ENCODE peak calls at places on chromosomes 12 and 14, in five cellular contexts. M is cardiac muscle cell; T is ureter; W is fibroblast of mammary gland; D is stimulated activated CD4-positive, alpha-beta T cell treated with anti-CD3 and anti-CD28 coated beads, Interleukin-4, amount 100 ng/mL, for 4 hours. E is an unnamed sample.

GRCh38 chr12:131860472-131861260 is 32.5 kb downstream of the MMP17 start:
- DNase-seq in M (peak), D (no peak), W (peak), T (peak), E (peak)

GRCh38 chr12:118981285-118982201 is at the start of gene SRRM4:
- DNase-seq in T (no peak), W (no peak), D (no peak), M (no peak), E (peak)

GRCh38 chr14:36664322-36665193 is 2.9 kb downstream of the PAX9 start:
- DNase-seq in D (no peak), M (no peak), T (no peak), W (no peak), E (no peak)

GRCh38 chr12:82758743-82759142 is 72.0 kb downstream of the TMTC2 start:
- DNase-seq in M (peak), D (no peak), W (no peak), T (no peak), E (peak)

GRCh38 chr12:108630481-108631207 is 3.0 kb downstream of the SELPLG start:
- DNase-seq in D (no peak), W (peak), M (no peak), T (no peak), E (no peak)

GRCh38 chr12:21985155-21985554 is 43.9 kb upstream of the ABCC9 start:
- DNase-seq in M (no peak), W (peak), D (no peak), T (no peak), E (no peak)

GRCh38 chr12:112716099-112717093 is 75.2 kb upstream of the RPH3A start:
- DNase-seq in D (no peak), T (no peak), W (no peak), M (peak), E (no peak)

GRCh38 chr14:58813745-58814144 is 176.0 kb downstream of the DACT1 start:
- DNase-seq in M (no peak), W (no peak), T (no peak), D (no peak), E (no peak)

GRCh38 chr14:96574633-96575191 is 72.5 kb downstream of the PAPOLA start:
- DNase-seq in M (peak), D (no peak), T (peak), W (peak), E (no peak)

GRCh38 chr12:113232787-113233585 is 11.7 kb downstream of the TPCN1 start:
- DNase-seq in W (peak), M (no peak), T (no peak), D (peak), E (peak)

GRCh38 chr14:92513204-92513965 is at the start of gene RIN3:
- DNase-seq in D (peak), W (peak), M (peak), T (peak), E (no peak)

GRCh38 chr12:39368096-39368495 is 74.8 kb downstream of the KIF21A start:
- DNase-seq in D (no peak), M (no peak), T (no peak), W (peak), E (no peak)

GRCh38 chr12:94498073-94498472 is 38.4 kb upstream of the CEP83 start:
- DNase-seq in M (no peak), W (no peak), T (no peak), D (no peak), E (no peak)

GRCh38 chr14:37232907-37233481 is 35.3 kb downstream of the MIPOL1 start:
- DNase-seq in W (peak), T (no peak), D (no peak), M (peak), E (peak)

GRCh38 chr12:3278681-3279414 is 201.7 kb downstream of the TSPAN9 start:
- DNase-seq in W (peak), M (no peak), D (no peak), T (no peak), E (no peak)

GRCh38 chr12:20404576-20405346 is 36.4 kb downstream of the PDE3A start:
- DNase-seq in M (peak), D (no peak), W (peak), T (no peak), E (no peak)

GRCh38 chr12:8033153-8034044 is 883 bp downstream of the FOXJ2 start:
- DNase-seq in T (peak), W (peak), M (peak), D (peak), E (peak)

GRCh38 chr12:125470838-125471775 is 405.9 kb downstream of the AACS start:
- DNase-seq in D (no peak), M (no peak), T (no peak), W (no peak), E (no peak)

GRCh38 chr14:106691601-106692291 is 1165.4 kb downstream of the TMEM121 start:
- DNase-seq in W (no peak), D (peak), M (no peak), T (no peak), E (no peak)

GRCh38 chr12:105170139-105170538 is 62.6 kb downstream of the WASHC4 start:
- DNase-seq in W (no peak), T (no peak), D (no peak), M (no peak), E (no peak)

GRCh38 chr12:47808049-47808448 is 11.7 kb downstream of the HDAC7 start:
- DNase-seq in W (peak), T (no peak), D (peak), M (no peak), E (no peak)

GRCh38 chr12:6089041-6089823 is 35.2 kb downstream of the VWF start:
- DNase-seq in D (no peak), M (no peak), T (no peak), W (peak), E (peak)

GRCh38 chr14:73467800-73468199 is 9.5 kb upstream of the NUMB start:
- DNase-seq in M (peak), W (peak), T (no peak), D (peak), E (no peak)

GRCh38 chr12:57889541-57889989 is 43.0 kb upstream of the CTDSP2 start:
- DNase-seq in M (peak), W (peak), D (no peak), T (peak), E (no peak)

GRCh38 chr14:20611277-20611676 is 20.1 kb upstream of the RNASE12 start:
- DNase-seq in W (no peak), D (no peak), M (no peak), T (no peak), E (no peak)

GRCh38 chr14:38291681-38292459 is 36.0 kb upstream of the CLEC14A start:
- DNase-seq in T (no peak), W (no peak), D (no peak), M (peak), E (no peak)

GRCh38 chr14:95696741-95697140 is 10.5 kb downstream of the TCL1B start:
- DNase-seq in W (no peak), D (no peak), T (no peak), M (no peak), E (no peak)

GRCh38 chr12:64669270-64669842 is 59.1 kb downstream of the RASSF3 start:
- DNase-seq in M (peak), D (peak), T (no peak), W (no peak), E (no peak)

GRCh38 chr14:67859169-67859749 is 39.7 kb downstream of the RAD51B start:
- DNase-seq in M (no peak), D (no peak), T (no peak), W (no peak), E (no peak)

GRCh38 chr12:75480469-75480949 is at the start of gene GLIPR1:
- DNase-seq in T (peak), M (peak), W (peak), D (peak), E (peak)

GRCh38 chr14:68784298-68784910 is 8.5 kb downstream of the ZFP36L1 start:
- DNase-seq in D (no peak), T (peak), W (peak), M (no peak), E (no peak)

GRCh38 chr12:92061061-92061460 is 84.6 kb downstream of the BTG1 start:
- DNase-seq in T (no peak), D (no peak), W (no peak), M (no peak), E (no peak)

E was measured in NCI-H2227 treated with DMSO at 0.1 percent for 48 hours.